ENCODE peak calls at places on chromosome 13, in seven cellular contexts. G, A, B, J, O, I and L are unnamed samples.

GRCh38 chr13:101453784-101454201 is 1.3 kb downstream of the ITGBL1 start:
- DNase-seq in G (peak; percentile 69), A (no peak), B (peak; percentile 9), J (peak; percentile 16), O (peak; percentile 47), I (no peak), L (peak; percentile 71)

GRCh38 chr13:75308222-75308621 is 173.7 kb downstream of the TBC1D4 start:
- DNase-seq in G (no peak), A (no peak), B (no peak), J (no peak), O (no peak), I (no peak), L (no peak)

GRCh38 chr13:71864094-71864980 is 2.7 kb downstream of the DACH1 start:
- DNase-seq in G (peak; percentile 78), A (peak; percentile 75), B (peak; percentile 81), J (peak; percentile 47), O (peak; percentile 36), I (peak; percentile 54), L (no peak)

GRCh38 chr13:24243311-24243710 is 66.1 kb upstream of the C1QTNF9 start:
- DNase-seq in G (no peak), A (no peak), B (no peak), J (no peak), O (no peak), I (no peak), L (no peak)

GRCh38 chr13:105591308-105591707 is 944.2 kb downstream of the EFNB2 start:
- DNase-seq in G (no peak), A (no peak), B (no peak), J (no peak), O (no peak), I (no peak), L (no peak)

GRCh38 chr13:46751811-46752635 is 44.9 kb downstream of the ESD start:
- DNase-seq in G (peak; percentile 13), A (peak; percentile 19), B (no peak), J (no peak), O (no peak), I (no peak), L (no peak)

GRCh38 chr13:30681489-30682242 is 53.7 kb upstream of the ALOX5AP start:
- DNase-seq in G (no peak), A (no peak), B (no peak), J (no peak), O (no peak), I (no peak), L (no peak)

GRCh38 chr13:42894765-42895181 is 97.3 kb downstream of the EPSTI1 start:
- DNase-seq in G (no peak), A (peak; percentile 86), B (no peak), J (no peak), O (no peak), I (no peak), L (no peak)

GRCh38 chr13:110282316-110282841 is 24.6 kb downstream of the COL4A1 start:
- DNase-seq in G (no peak), A (no peak), B (no peak), J (no peak), O (no peak), I (no peak), L (no peak)

GRCh38 chr13:83702021-83702420 is 180.3 kb downstream of the SLITRK1 start:
- DNase-seq in G (no peak), A (no peak), B (no peak), J (no peak), O (no peak), I (no peak), L (no peak)

GRCh38 chr13:30340367-30341184 is 33.2 kb upstream of the KATNAL1 start:
- DNase-seq in G (no peak), A (peak; percentile 87), B (peak; percentile 45), J (peak; percentile 85), O (peak; percentile 27), I (peak; percentile 84), L (peak; percentile 81)

GRCh38 chr13:51041126-51041525 is 69.9 kb downstream of the C13orf42 start:
- DNase-seq in G (no peak), A (no peak), B (no peak), J (no peak), O (no peak), I (no peak), L (no peak)

GRCh38 chr13:113561417-113562084 is 23.0 kb upstream of the TFDP1 start:
- DNase-seq in G (no peak), A (no peak), B (no peak), J (no peak), O (no peak), I (no peak), L (no peak)

GRCh38 chr13:108895220-108895704 is 265.9 kb downstream of the MYO16 start:
- DNase-seq in G (peak; percentile 69), A (no peak), B (no peak), J (no peak), O (no peak), I (no peak), L (no peak)

GRCh38 chr13:23359882-23360281 is 73.6 kb downstream of the SACS start:
- DNase-seq in G (no peak), A (no peak), B (no peak), J (no peak), O (no peak), I (no peak), L (no peak)

GRCh38 chr13:73323615-73324014 is 264.8 kb downstream of the KLF5 start:
- DNase-seq in G (no peak), A (no peak), B (no peak), J (no peak), O (no peak), I (no peak), L (no peak)

GRCh38 chr13:110236831-110237261 is 70.1 kb downstream of the COL4A1 start:
- DNase-seq in G (no peak), A (no peak), B (no peak), J (peak; percentile 86), O (no peak), I (peak; percentile 59), L (peak; percentile 93)

GRCh38 chr13:90997951-90998350 is 349.5 kb upstream of the MIR17HG start:
- DNase-seq in G (no peak), A (no peak), B (no peak), J (no peak), O (no peak), I (no peak), L (no peak)

GRCh38 chr13:110475550-110476219 is 85.8 kb downstream of the RAB20 start:
- DNase-seq in G (no peak), A (no peak), B (no peak), J (no peak), O (no peak), I (no peak), L (peak; percentile 13)

GRCh38 chr13:48400090-48400694 is 12.7 kb downstream of the LPAR6 start:
- DNase-seq in G (no peak), A (no peak), B (no peak), J (no peak), O (no peak), I (no peak), L (no peak)

GRCh38 chr13:80979035-80979641 is 638.2 kb upstream of the SPRY2 start:
- DNase-seq in G (peak; percentile 78), A (peak; percentile 32), B (peak; percentile 26), J (peak; percentile 32), O (peak; percentile 15), I (no peak), L (no peak)

GRCh38 chr13:42395066-42395821 is 123.3 kb downstream of the AKAP11 start:
- DNase-seq in G (no peak), A (no peak), B (no peak), J (no peak), O (no peak), I (no peak), L (no peak)

GRCh38 chr13:29182216-29182615 is 362.1 kb downstream of the MTUS2 start:
- DNase-seq in G (no peak), A (no peak), B (no peak), J (no peak), O (no peak), I (no peak), L (no peak)

GRCh38 chr13:57044910-57045309 is 95.8 kb upstream of the PRR20A start:
- DNase-seq in G (no peak), A (no peak), B (no peak), J (no peak), O (no peak), I (no peak), L (no peak)

GRCh38 chr13:50425772-50426171 is 410.5 kb downstream of the KCNRG start:
- DNase-seq in G (no peak), A (no peak), B (no peak), J (no peak), O (no peak), I (no peak), L (no peak)

GRCh38 chr13:30125422-30126073 is 181.8 kb downstream of the KATNAL1 start:
- DNase-seq in G (no peak), A (peak; percentile 52), B (no peak), J (no peak), O (no peak), I (peak; percentile 74), L (no peak)

GRCh38 chr13:21014666-21015170 is 46.7 kb downstream of the LATS2 start:
- DNase-seq in G (no peak), A (peak; percentile 82), B (no peak), J (peak; percentile 51), O (no peak), I (peak; percentile 43), L (peak; percentile 84)

GRCh38 chr13:39496487-39496998 is 106.5 kb downstream of the LHFPL6 start:
- DNase-seq in G (no peak), A (no peak), B (no peak), J (no peak), O (no peak), I (no peak), L (no peak)
- H3K4me1 ChIP-seq in G (peaks cover 70% of the 10 kb centered on the region), A (no peaks in the 10 kb centered on the region), B (no peaks in the 10 kb centered on the region), J (peaks cover 14% of the 10 kb centered on the region), O (no peaks in the 10 kb centered on the region), I (no peaks in the 10 kb centered on the region), L (peaks cover 3% of the 10 kb centered on the region)

GRCh38 chr13:52652170-52652979 is at the start of gene SUGT1:
- DNase-seq in G (peak; percentile 97), A (peak; percentile 98), B (peak; percentile 99), J (peak; percentile 99), O (peak; percentile 97), I (peak; percentile 95), L (peak; percentile 97)
- H3K4me1 ChIP-seq in G (peaks cover 15% of the 10 kb centered on the region), A (peaks cover 38% of the 10 kb centered on the region), B (peaks cover 47% of the 10 kb centered on the region), J (peaks cover 4% of the 10 kb centered on the region), O (peaks cover 25% of the 10 kb centered on the region), I (peaks cover 12% of the 10 kb centered on the region), L (peaks cover 26% of the 10 kb centered on the region)

DNA sequence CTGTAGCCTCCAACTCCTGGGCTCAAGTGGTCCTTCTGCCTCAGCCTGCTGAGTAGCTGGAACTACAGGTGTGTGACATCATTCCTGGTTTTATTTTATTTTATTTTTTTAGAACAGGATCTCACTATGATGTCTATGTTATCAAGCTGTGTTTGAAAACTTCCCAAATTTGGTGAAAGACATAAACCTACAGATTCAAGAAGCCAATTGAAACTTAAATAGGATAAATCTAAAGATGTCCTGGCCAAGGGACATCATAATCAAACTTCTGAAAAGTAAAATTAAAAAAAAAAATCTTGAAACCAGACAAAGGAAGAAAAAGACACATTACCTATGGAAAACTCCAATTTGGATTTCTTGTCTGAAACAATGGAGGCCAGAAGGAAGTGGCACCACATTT is 23.1 kb upstream of the PDX1 start:
- DNase-seq in G (no peak), A (no peak), B (no peak), J (no peak), O (no peak), I (no peak), L (no peak)
- H3K4me1 ChIP-seq in G (no peaks in the 10 kb centered on the region), A (no peaks in the 10 kb centered on the region), B (no peaks in the 10 kb centered on the region), J (no peaks in the 10 kb centered on the region), O (peaks cover 4% of the 10 kb centered on the region), I (no peaks in the 10 kb centered on the region), L (no peaks in the 10 kb centered on the region)

DNA sequence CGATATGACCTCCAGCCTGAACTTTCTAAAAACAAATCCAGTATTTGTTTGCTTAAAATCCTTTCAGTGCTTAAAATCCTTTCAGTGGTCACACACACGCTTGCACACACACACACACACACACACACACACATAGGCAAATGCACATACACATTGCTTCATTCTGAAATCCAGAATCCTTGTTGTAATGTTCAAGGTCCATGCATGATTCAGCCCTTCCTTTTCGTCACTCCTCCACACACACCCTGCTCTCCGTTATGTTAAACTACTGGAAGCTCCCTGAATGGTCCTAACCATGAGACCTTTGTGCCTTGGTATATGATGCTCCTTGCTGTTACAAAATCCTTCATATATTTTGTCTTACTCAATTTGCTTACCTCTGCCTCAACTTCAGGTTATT is 44.9 kb downstream of the SERTM1 start:
- DNase-seq in G (no peak), A (peak; percentile 41), B (no peak), J (no peak), O (no peak), I (no peak), L (no peak)
- H3K4me1 ChIP-seq in G (no peaks in the 10 kb centered on the region), A (no peaks in the 10 kb centered on the region), B (no peaks in the 10 kb centered on the region), J (no peaks in the 10 kb centered on the region), O (no peaks in the 10 kb centered on the region), I (no peaks in the 10 kb centered on the region), L (no peaks in the 10 kb centered on the region)